ENCODE peak calls at places on chromosomes 2 and 18, in six cellular contexts. J, F, N, R, T and C are unnamed samples.

GRCh38 chr2:78541451-78542267 is 483.8 kb upstream of the REG3G start:
- DNase-seq in R (no peak), N (no peak), J (no peak), T (no peak), F (no peak), C (no peak)

GRCh38 chr2:127166221-127166860 is 53.8 kb downstream of the CYP27C1 start:
- DNase-seq in T (no peak), J (no peak), R (no peak), F (no peak), N (no peak), C (no peak)

GRCh38 chr2:222904557-222905258 is 43.9 kb downstream of the ACSL3 start:
- DNase-seq in J (no peak), R (no peak), N (no peak), T (no peak), F (peak; percentile 91), C (no peak)

GRCh38 chr2:42117923-42118758 is 51.0 kb upstream of the EML4 start:
- DNase-seq in T (no peak), N (no peak), J (no peak), R (no peak), F (peak; percentile 77), C (no peak)

GRCh38 chr2:215529271-215529670 is 93.4 kb upstream of the FN1 start:
- DNase-seq in J (no peak), N (no peak), R (no peak), T (no peak), F (peak; percentile 87), C (no peak)

GRCh38 chr18:39057423-39058057 is 1491.9 kb upstream of the CELF4 start:
- DNase-seq in N (no peak), F (peak; percentile 28), J (no peak), R (no peak), T (no peak), C (no peak)

GRCh38 chr2:239441261-239441701 is 40.5 kb upstream of the HDAC4 start:
- DNase-seq in F (no peak), T (no peak), J (no peak), R (peak; percentile 35), N (no peak), C (no peak)

GRCh38 chr2:128638741-128639477 is 320.2 kb upstream of the HS6ST1 start:
- DNase-seq in T (no peak), J (no peak), N (no peak), R (no peak), F (no peak), C (no peak)

GRCh38 chr2:236531991-236532390 is 37.6 kb upstream of the ACKR3 start:
- DNase-seq in J (no peak), T (no peak), F (no peak), N (no peak), R (no peak), C (no peak)

GRCh38 chr2:128485761-128486639 is 167.3 kb upstream of the HS6ST1 start:
- DNase-seq in F (no peak), N (no peak), J (no peak), T (no peak), R (no peak), C (no peak)

GRCh38 chr2:70312560-70312959 is 10.7 kb upstream of the FAM136A start:
- DNase-seq in N (no peak), F (no peak), T (no peak), R (no peak), J (no peak), C (no peak)

GRCh38 chr18:74994502-74995403 is 214.2 kb downstream of the PTGR3 start:
- DNase-seq in N (no peak), J (no peak), T (no peak), R (peak; percentile 24), F (no peak), C (no peak)

GRCh38 chr2:109662889-109663288 is 48.7 kb downstream of the SOWAHC start:
- DNase-seq in J (no peak), F (no peak), T (no peak), N (no peak), R (no peak), C (no peak)

GRCh38 chr2:3024401-3024935 is 353.1 kb downstream of the EIPR1 start:
- DNase-seq in J (no peak), R (no peak), F (no peak), N (no peak), T (no peak), C (no peak)

GRCh38 chr2:108707300-108707699 is 12.0 kb upstream of the RANBP2 start:
- DNase-seq in T (no peak), N (no peak), J (no peak), F (no peak), R (no peak), C (no peak)

GRCh38 chr2:143259368-143259958 is 130.2 kb downstream of the ARHGAP15 start:
- DNase-seq in R (peak; percentile 83), N (no peak), J (peak; percentile 42), T (peak; percentile 23), F (peak; percentile 75), C (peak; percentile 69)